ENCODE peak calls at places on chromosomes 3 and 15, in five cellular contexts. Q, U, H, N and P are unnamed samples.

GRCh38 chr15:94970096-94970495 is 738.7 kb downstream of the MCTP2 start:
- DNase-seq in N (no peak), H (no peak), Q (no peak), U (no peak), P (no peak)

GRCh38 chr15:31311735-31312134 is 14.9 kb upstream of the KLF13 start:
- DNase-seq in U (no peak), Q (no peak), N (no peak), H (no peak), P (no peak)

GRCh38 chr15:40006003-40006402 is 33.0 kb downstream of the SRP14 start:
- DNase-seq in N (no peak), H (no peak), Q (no peak), U (no peak), P (no peak)

GRCh38 chr15:77035584-77035983 is 35.3 kb downstream of the TSPAN3 start:
- DNase-seq in U (no peak), H (no peak), N (no peak), Q (no peak), P (no peak)

GRCh38 chr3:31268868-31269267 is 263.9 kb upstream of the STT3B start:
- DNase-seq in U (no peak), Q (no peak), N (no peak), H (no peak), P (no peak)

GRCh38 chr15:68791431-68792283 is 29.0 kb downstream of the ANP32A start:
- DNase-seq in N (peak; percentile 7), H (no peak), Q (no peak), U (peak; percentile 47), P (no peak)

GRCh38 chr3:100635273-100635701 is 25.9 kb downstream of the ADGRG7 start:
- DNase-seq in H (no peak), U (no peak), N (no peak), Q (no peak), P (no peak)

GRCh38 chr15:58040117-58040516 is 25.4 kb downstream of the ALDH1A2 start:
- DNase-seq in U (no peak), H (no peak), Q (no peak), N (no peak), P (no peak)

GRCh38 chr3:128427175-128427857 is 39.4 kb downstream of the DNAJB8 start:
- DNase-seq in H (no peak), U (no peak), Q (no peak), N (no peak), P (no peak)

GRCh38 chr15:82621970-82622369 is 25.2 kb downstream of the CPEB1 start:
- DNase-seq in H (no peak), Q (no peak), N (no peak), U (no peak), P (no peak)

GRCh38 chr3:73668366-73668765 is 43.6 kb upstream of the PDZRN3 start:
- DNase-seq in U (no peak), N (no peak), H (no peak), Q (no peak), P (no peak)

GRCh38 chr3:26259166-26259565 is 363.4 kb upstream of the LRRC3B start:
- DNase-seq in Q (no peak), H (no peak), N (no peak), U (no peak), P (peak; percentile 87)

GRCh38 chr15:64901914-64902313 is 9.8 kb upstream of the ANKDD1A start:
- DNase-seq in U (no peak), Q (no peak), N (no peak), H (no peak), P (no peak)

GRCh38 chr15:94083467-94083991 is 147.8 kb upstream of the MCTP2 start:
- DNase-seq in H (peak; percentile 17), N (no peak), U (no peak), Q (peak; percentile 71), P (no peak)

GRCh38 chr3:48502728-48503168 is 1.2 kb downstream of the SHISA5 start:
- DNase-seq in Q (peak; percentile 14), N (no peak), H (no peak), U (no peak), P (peak; percentile 78)

GRCh38 chr3:4996223-4996765 is 17.1 kb downstream of the BHLHE40 start:
- DNase-seq in H (no peak), N (no peak), U (no peak), Q (no peak), P (no peak)

GRCh38 chr15:100926971-100927756 is 8.0 kb downstream of the LRRK1 start:
- DNase-seq in U (no peak), H (no peak), N (no peak), Q (no peak), P (no peak)

GRCh38 chr3:102181202-102181920 is 253.5 kb upstream of the ZPLD1 start:
- DNase-seq in H (no peak), U (no peak), Q (peak; percentile 73), N (no peak), P (no peak)

GRCh38 chr3:58230876-58231552 is 6.6 kb upstream of the ABHD6 start:
- DNase-seq in N (no peak), H (no peak), Q (no peak), U (no peak), P (no peak)

GRCh38 chr15:92901053-92901761 is 1.1 kb downstream of the CHD2 start:
- DNase-seq in U (no peak), H (no peak), N (no peak), Q (no peak), P (peak; percentile 37)

GRCh38 chr3:55795736-55796135 is 308.6 kb upstream of the WNT5A start:
- DNase-seq in N (no peak), U (no peak), H (no peak), Q (no peak), P (no peak)

GRCh38 chr3:62184559-62184958 is 188.8 kb downstream of the FEZF2 start:
- DNase-seq in N (no peak), H (no peak), Q (no peak), U (no peak), P (no peak)

GRCh38 chr3:13339833-13340232 is 80.3 kb downstream of the NUP210 start:
- DNase-seq in Q (no peak), H (no peak), U (no peak), N (no peak), P (no peak)